ENCODE peak calls at places on chromosomes 2 and 18, in ten cellular contexts. One of them, this sample, is unnamed.

GRCh38 chr2:111116843-111117665 is 3.7 kb upstream of the BCL2L11 start:
- DNase-seq in adrenal gland: peak; percentile 78
- DNase-seq in activated T-cell treated with anti-CD3 and anti-CD28 coated beads for 1 hour: peak; percentile 50
- DNase-seq in AG20443: peak; percentile 86
- DNase-seq in GM12865: peak; percentile 81
- DNase-seq in CD4-positive, alpha-beta memory T cell: peak; percentile 71
- DNase-seq in NB4: peak; percentile 85
- DNase-seq in posterior cingulate gyrus: peak; percentile 66
- DNase-seq in aorta: peak; percentile 89
- DNase-seq in ureter: peak; percentile 75
- DNase-seq in this sample: peak; percentile 82

GRCh38 chr2:47917562-47917961 is 11.3 kb upstream of the FBXO11 start:
- DNase-seq in adrenal gland: no peak
- DNase-seq in activated T-cell treated with anti-CD3 and anti-CD28 coated beads for 1 hour: no peak
- DNase-seq in AG20443: no peak
- DNase-seq in GM12865: no peak
- DNase-seq in CD4-positive, alpha-beta memory T cell: no peak
- DNase-seq in NB4: no peak
- DNase-seq in posterior cingulate gyrus: no peak
- DNase-seq in aorta: no peak
- DNase-seq in ureter: no peak
- DNase-seq in this sample: no peak

GRCh38 chr2:172113617-172114016 is 10.9 kb upstream of the DLX2 start:
- DNase-seq in adrenal gland: no peak
- DNase-seq in activated T-cell treated with anti-CD3 and anti-CD28 coated beads for 1 hour: no peak
- DNase-seq in AG20443: peak; percentile 35
- DNase-seq in GM12865: peak; percentile 39
- DNase-seq in CD4-positive, alpha-beta memory T cell: no peak
- DNase-seq in NB4: peak; percentile 73
- DNase-seq in posterior cingulate gyrus: no peak
- DNase-seq in aorta: no peak
- DNase-seq in ureter: no peak
- DNase-seq in this sample: no peak

GRCh38 chr18:76943542-76944339 is 121.4 kb downstream of the ZNF236 start:
- DNase-seq in adrenal gland: no peak
- DNase-seq in activated T-cell treated with anti-CD3 and anti-CD28 coated beads for 1 hour: no peak
- DNase-seq in AG20443: peak; percentile 83
- DNase-seq in GM12865: no peak
- DNase-seq in CD4-positive, alpha-beta memory T cell: no peak
- DNase-seq in NB4: peak; percentile 12
- DNase-seq in posterior cingulate gyrus: no peak
- DNase-seq in aorta: peak; percentile 78
- DNase-seq in ureter: no peak
- DNase-seq in this sample: peak; percentile 71

GRCh38 chr18:31876707-31877106 is 66.2 kb downstream of the TRAPPC8 start:
- DNase-seq in adrenal gland: no peak
- DNase-seq in activated T-cell treated with anti-CD3 and anti-CD28 coated beads for 1 hour: no peak
- DNase-seq in AG20443: no peak
- DNase-seq in GM12865: no peak
- DNase-seq in CD4-positive, alpha-beta memory T cell: no peak
- DNase-seq in NB4: no peak
- DNase-seq in posterior cingulate gyrus: no peak
- DNase-seq in aorta: no peak
- DNase-seq in ureter: no peak
- DNase-seq in this sample: no peak

GRCh38 chr18:36321636-36322407 is 24.3 kb downstream of the FHOD3 start:
- DNase-seq in adrenal gland: no peak
- DNase-seq in activated T-cell treated with anti-CD3 and anti-CD28 coated beads for 1 hour: no peak
- DNase-seq in AG20443: peak; percentile 32
- DNase-seq in GM12865: no peak
- DNase-seq in CD4-positive, alpha-beta memory T cell: no peak
- DNase-seq in NB4: no peak
- DNase-seq in posterior cingulate gyrus: no peak
- DNase-seq in aorta: no peak
- DNase-seq in ureter: no peak
- DNase-seq in this sample: no peak

GRCh38 chr18:32730620-32731021 is 42.2 kb downstream of the KLHL14 start:
- DNase-seq in adrenal gland: no peak
- DNase-seq in activated T-cell treated with anti-CD3 and anti-CD28 coated beads for 1 hour: no peak
- DNase-seq in AG20443: peak; percentile 15
- DNase-seq in GM12865: peak; percentile 44
- DNase-seq in CD4-positive, alpha-beta memory T cell: peak; percentile 16
- DNase-seq in NB4: no peak
- DNase-seq in posterior cingulate gyrus: no peak
- DNase-seq in aorta: no peak
- DNase-seq in ureter: no peak
- DNase-seq in this sample: no peak

GRCh38 chr2:127415593-127416485 is 2.4 kb upstream of the PROC start:
- DNase-seq in adrenal gland: peak; percentile 78
- DNase-seq in activated T-cell treated with anti-CD3 and anti-CD28 coated beads for 1 hour: peak; percentile 65
- DNase-seq in AG20443: no peak
- DNase-seq in GM12865: peak; percentile 68
- DNase-seq in CD4-positive, alpha-beta memory T cell: peak; percentile 83
- DNase-seq in NB4: peak; percentile 70
- DNase-seq in posterior cingulate gyrus: no peak
- DNase-seq in aorta: peak; percentile 87
- DNase-seq in ureter: peak; percentile 65
- DNase-seq in this sample: peak; percentile 75

GRCh38 chr18:48658721-48659120 is 119.9 kb downstream of the CTIF start:
- DNase-seq in adrenal gland: no peak
- DNase-seq in activated T-cell treated with anti-CD3 and anti-CD28 coated beads for 1 hour: no peak
- DNase-seq in AG20443: no peak
- DNase-seq in GM12865: no peak
- DNase-seq in CD4-positive, alpha-beta memory T cell: no peak
- DNase-seq in NB4: no peak
- DNase-seq in posterior cingulate gyrus: no peak
- DNase-seq in aorta: no peak
- DNase-seq in ureter: no peak
- DNase-seq in this sample: no peak

GRCh38 chr18:68991281-68991680 is 193.4 kb downstream of the CCDC102B start:
- DNase-seq in adrenal gland: no peak
- DNase-seq in activated T-cell treated with anti-CD3 and anti-CD28 coated beads for 1 hour: no peak
- DNase-seq in AG20443: no peak
- DNase-seq in GM12865: no peak
- DNase-seq in CD4-positive, alpha-beta memory T cell: no peak
- DNase-seq in NB4: peak; percentile 48
- DNase-seq in posterior cingulate gyrus: no peak
- DNase-seq in aorta: no peak
- DNase-seq in ureter: no peak
- DNase-seq in this sample: no peak

GRCh38 chr2:217933326-217933993 is 69.3 kb downstream of the TNS1 start:
- DNase-seq in adrenal gland: no peak
- DNase-seq in activated T-cell treated with anti-CD3 and anti-CD28 coated beads for 1 hour: no peak
- DNase-seq in AG20443: no peak
- DNase-seq in GM12865: no peak
- DNase-seq in CD4-positive, alpha-beta memory T cell: no peak
- DNase-seq in NB4: no peak
- DNase-seq in posterior cingulate gyrus: no peak
- DNase-seq in aorta: peak; percentile 78
- DNase-seq in ureter: no peak
- DNase-seq in this sample: peak; percentile 65

GRCh38 chr2:19857806-19858205 is 44.0 kb downstream of the TTC32 start:
- DNase-seq in adrenal gland: no peak
- DNase-seq in activated T-cell treated with anti-CD3 and anti-CD28 coated beads for 1 hour: no peak
- DNase-seq in AG20443: peak; percentile 75
- DNase-seq in GM12865: no peak
- DNase-seq in CD4-positive, alpha-beta memory T cell: no peak
- DNase-seq in NB4: peak; percentile 58
- DNase-seq in posterior cingulate gyrus: no peak
- DNase-seq in aorta: no peak
- DNase-seq in ureter: no peak
- DNase-seq in this sample: no peak

GRCh38 chr2:63003349-63003748 is 47.3 kb upstream of the OTX1 start:
- DNase-seq in adrenal gland: no peak
- DNase-seq in activated T-cell treated with anti-CD3 and anti-CD28 coated beads for 1 hour: no peak
- DNase-seq in AG20443: no peak
- DNase-seq in GM12865: no peak
- DNase-seq in CD4-positive, alpha-beta memory T cell: no peak
- DNase-seq in NB4: no peak
- DNase-seq in posterior cingulate gyrus: no peak
- DNase-seq in aorta: no peak
- DNase-seq in ureter: no peak
- DNase-seq in this sample: no peak

GRCh38 chr18:36296591-36297418 is 708 bp upstream of the FHOD3 start:
- DNase-seq in adrenal gland: peak; percentile 78
- DNase-seq in activated T-cell treated with anti-CD3 and anti-CD28 coated beads for 1 hour: no peak
- DNase-seq in AG20443: peak; percentile 88
- DNase-seq in GM12865: peak; percentile 68
- DNase-seq in CD4-positive, alpha-beta memory T cell: no peak
- DNase-seq in NB4: peak; percentile 18
- DNase-seq in posterior cingulate gyrus: peak; percentile 68
- DNase-seq in aorta: peak; percentile 91
- DNase-seq in ureter: peak; percentile 78
- DNase-seq in this sample: peak; percentile 71

GRCh38 chr2:206267567-206267966 is 6.9 kb upstream of the ZDBF2 start:
- DNase-seq in adrenal gland: no peak
- DNase-seq in activated T-cell treated with anti-CD3 and anti-CD28 coated beads for 1 hour: no peak
- DNase-seq in AG20443: no peak
- DNase-seq in GM12865: no peak
- DNase-seq in CD4-positive, alpha-beta memory T cell: no peak
- DNase-seq in NB4: no peak
- DNase-seq in posterior cingulate gyrus: no peak
- DNase-seq in aorta: no peak
- DNase-seq in ureter: no peak
- DNase-seq in this sample: no peak

This sample was measured in Right ventricle myocardium superior.